ENCODE peak calls at places on chromosomes 13 and 19, in four cellular contexts. H is mucosa of descending colon; L is esophagus squamous epithelium; X is CD8-positive, alpha-beta T cell. M is an unnamed sample. For H3K4me1, the result is how much of the 10 kb centered on the place peaks cover.

GRCh38 chr19:16316506-16316882 is 8.1 kb upstream of the KLF2 start:
- DNase-seq in H (no peak), X (no peak), L (no peak), M (no peak)

GRCh38 chr19:17311455-17312248 is 2.3 kb downstream of the DDA1 start:
- DNase-seq in X (no peak), L (no peak), H (no peak), M (no peak)

GRCh38 chr19:35153701-35154534 is 617 bp upstream of the FXYD5 start:
- DNase-seq in X (peak), H (peak), L (no peak), M (peak)

GRCh38 chr19:8702350-8702749 is 3.8 kb upstream of the ACTL9 start:
- DNase-seq in L (no peak), X (peak), H (no peak), M (peak)

GRCh38 chr13:41700790-41701310 is 243.5 kb downstream of the RGCC start:
- DNase-seq in H (no peak), L (no peak), X (no peak), M (no peak)

GRCh38 chr19:10461047-10461949 is 41.0 kb downstream of the PDE4A start:
- DNase-seq in H (peak), L (peak), X (peak), M (peak)

GRCh38 chr19:55390461-55390880 is 4.7 kb downstream of the RPL28 start:
- DNase-seq in H (no peak), L (no peak), X (no peak), M (no peak)

GRCh38 chr13:99281811-99282263 is 23.7 kb upstream of the GPR18 start:
- DNase-seq in H (peak), L (no peak), X (peak), M (peak)

GRCh38 chr19:8631425-8631819 is 989 bp downstream of the NFILZ start:
- DNase-seq in X (no peak), L (no peak), H (peak), M (no peak)

DNA sequence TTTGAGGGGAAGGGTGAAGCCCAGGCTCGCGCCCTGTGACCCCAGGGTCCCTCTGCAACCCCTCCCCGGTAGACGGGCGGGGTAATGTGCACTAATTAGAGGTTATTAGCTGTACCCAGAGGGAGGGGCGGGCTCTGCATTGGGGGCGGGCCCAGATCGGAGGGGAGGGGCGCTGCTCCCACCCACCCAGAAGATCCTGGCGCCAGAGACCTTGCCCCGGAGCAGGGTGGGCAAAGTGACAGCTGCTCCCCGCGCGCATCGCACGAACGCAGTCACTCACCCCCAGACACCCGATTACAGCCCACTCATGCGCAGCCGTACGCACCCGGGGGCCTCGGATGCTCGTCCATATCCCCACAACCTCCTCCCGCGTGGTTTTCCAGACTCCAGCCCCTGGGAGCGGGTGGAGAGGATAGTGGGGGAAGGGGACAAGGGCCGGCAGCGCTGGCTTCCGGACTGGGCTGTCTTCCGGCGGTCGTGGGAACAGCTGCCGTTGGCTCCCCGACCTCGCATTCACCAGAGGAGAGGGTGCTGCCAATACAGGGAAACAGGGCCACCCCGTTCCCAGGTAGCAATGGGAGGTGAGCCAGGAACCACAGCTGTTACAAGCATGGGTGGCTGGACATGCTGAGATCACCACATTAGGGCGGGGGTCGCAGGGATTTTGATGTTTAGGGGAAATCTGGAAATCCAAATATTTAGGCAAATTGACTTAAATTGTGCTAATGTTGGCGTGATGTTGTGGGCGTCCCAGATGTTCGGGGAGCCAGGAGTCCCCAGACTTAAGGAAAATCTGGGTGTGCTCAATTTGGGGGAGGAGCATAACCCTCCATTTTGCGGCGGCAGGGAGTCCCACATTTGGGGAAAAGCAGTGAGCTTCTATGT is 2.9 kb upstream of the HOOK2 start:
- DNase-seq in H (peak), L (no peak), X (peak), M (peak)
- H3K4me1 ChIP-seq in H (under half), L (under half), X (under half), M (under half)

GRCh38 chr13:23020246-23020843 is 160.4 kb upstream of the SGCG start:
- DNase-seq in H (no peak), L (no peak), X (no peak), M (no peak)

GRCh38 chr13:23021921-23022320 is 158.9 kb upstream of the SGCG start:
- DNase-seq in H (no peak), X (no peak), L (no peak), M (no peak)

GRCh38 chr13:23022667-23023066 is 158.1 kb upstream of the SGCG start:
- DNase-seq in L (no peak), H (no peak), X (no peak), M (no peak)

DNA sequence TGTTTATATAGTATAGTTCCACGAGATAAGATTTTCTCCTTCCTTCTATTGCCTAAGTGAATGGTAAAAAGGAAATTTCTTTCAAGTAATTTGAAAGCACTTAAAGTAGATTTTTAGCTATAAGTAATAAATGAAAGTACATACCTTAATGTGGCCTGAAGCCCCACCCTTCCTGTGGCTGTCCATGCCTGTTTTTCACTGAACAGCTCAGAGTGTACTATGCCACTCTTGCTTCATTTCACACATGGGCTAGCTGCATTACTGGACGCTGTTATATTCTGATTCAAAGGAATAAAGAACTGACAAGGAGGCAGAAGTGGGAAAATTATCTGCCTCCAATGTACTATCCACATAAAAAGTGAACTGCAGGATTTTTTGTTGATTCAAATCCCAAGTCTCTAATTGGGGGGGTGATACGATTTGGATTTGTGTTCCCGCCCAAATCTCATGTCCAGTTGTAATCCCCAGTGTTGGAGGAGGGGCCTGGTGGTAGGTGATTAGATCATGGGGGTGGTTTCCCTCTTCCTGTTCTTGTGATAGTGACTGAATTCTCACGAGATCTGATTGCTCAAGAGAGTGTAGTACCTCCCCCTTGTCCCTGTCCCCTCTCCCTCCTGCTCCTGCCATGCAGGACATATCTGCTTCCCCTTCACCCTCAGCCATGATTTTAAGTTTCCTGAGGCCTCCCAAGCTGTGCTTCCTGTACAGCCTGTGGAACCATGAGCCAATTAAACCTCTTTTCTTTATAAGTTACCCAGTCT is 154.8 kb upstream of the SGCG start:
- DNase-seq in X (no peak), H (no peak), L (no peak), M (no peak)
- H3K4me1 ChIP-seq in X (under half), H (under half), L (under half), M (under half)

DNA sequence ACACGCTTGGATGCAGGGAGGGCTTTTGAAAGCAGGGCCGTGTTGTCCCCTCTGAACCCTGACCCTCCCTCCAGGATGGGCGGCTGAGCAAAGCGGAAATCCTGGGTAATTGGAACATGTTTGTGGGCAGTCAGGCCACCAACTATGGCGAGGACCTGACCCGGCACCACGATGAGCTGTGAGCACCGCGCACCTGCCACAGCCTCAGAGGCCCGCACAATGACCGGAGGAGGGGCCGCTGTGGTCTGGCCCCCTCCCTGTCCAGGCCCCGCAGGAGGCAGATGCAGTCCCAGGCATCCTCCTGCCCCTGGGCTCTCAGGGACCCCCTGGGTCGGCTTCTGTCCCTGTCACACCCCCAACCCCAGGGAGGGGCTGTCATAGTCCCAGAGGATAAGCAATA is 15.2 kb downstream of the RCN3 start:
- DNase-seq in L (no peak), X (no peak), H (no peak), M (no peak)
- H3K4me1 ChIP-seq in L (under half), X (under half), H (under half), M (under half)

GRCh38 chr13:64206430-64207225 is 2791.0 kb upstream of the PCDH20 start:
- DNase-seq in X (no peak), H (no peak), L (no peak), M (no peak)
- H3K4me1 ChIP-seq in X (under half), H (under half), L (under half), M (under half)

DNA sequence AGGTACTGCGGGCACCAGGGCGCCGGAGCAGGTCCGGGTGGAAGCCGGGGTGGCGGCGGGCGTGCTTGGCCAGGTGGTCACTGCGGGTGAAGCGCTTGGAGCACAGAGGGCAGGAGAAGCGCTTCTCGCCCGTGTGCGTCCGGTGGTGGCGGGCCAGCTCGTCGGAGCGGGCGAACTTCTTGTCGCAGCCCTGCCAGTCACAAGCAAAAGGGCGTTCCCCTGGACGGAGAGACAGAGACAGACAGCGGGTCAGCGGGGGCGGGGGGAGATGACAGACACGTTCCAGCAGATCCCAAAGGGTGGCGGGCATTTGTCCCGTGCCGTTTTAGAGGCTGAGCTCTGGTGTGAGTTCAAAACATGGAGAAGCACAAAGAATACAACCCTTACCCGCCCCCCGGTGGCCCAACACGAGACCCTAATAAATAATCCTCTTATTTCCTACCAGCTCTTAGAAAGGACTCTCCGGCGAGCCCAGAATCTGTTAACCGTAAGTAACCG is 6.3 kb upstream of the REXO1 start:
- DNase-seq in L (no peak), H (peak), X (no peak), M (no peak)
- H3K4me1 ChIP-seq in L (half or more), H (half or more), X (half or more), M (half or more)

GRCh38 chr13:110528371-110528770 is 33.2 kb downstream of the RAB20 start:
- DNase-seq in X (no peak), H (no peak), L (no peak), M (no peak)
- H3K4me1 ChIP-seq in X (under half), H (under half), L (under half), M (under half)

GRCh38 chr13:51422484-51422883 is 30.4 kb downstream of the INTS6 start:
- DNase-seq in H (no peak), X (no peak), L (no peak), M (no peak)
- H3K4me1 ChIP-seq in H (under half), X (half or more), L (under half), M (half or more)

DNA sequence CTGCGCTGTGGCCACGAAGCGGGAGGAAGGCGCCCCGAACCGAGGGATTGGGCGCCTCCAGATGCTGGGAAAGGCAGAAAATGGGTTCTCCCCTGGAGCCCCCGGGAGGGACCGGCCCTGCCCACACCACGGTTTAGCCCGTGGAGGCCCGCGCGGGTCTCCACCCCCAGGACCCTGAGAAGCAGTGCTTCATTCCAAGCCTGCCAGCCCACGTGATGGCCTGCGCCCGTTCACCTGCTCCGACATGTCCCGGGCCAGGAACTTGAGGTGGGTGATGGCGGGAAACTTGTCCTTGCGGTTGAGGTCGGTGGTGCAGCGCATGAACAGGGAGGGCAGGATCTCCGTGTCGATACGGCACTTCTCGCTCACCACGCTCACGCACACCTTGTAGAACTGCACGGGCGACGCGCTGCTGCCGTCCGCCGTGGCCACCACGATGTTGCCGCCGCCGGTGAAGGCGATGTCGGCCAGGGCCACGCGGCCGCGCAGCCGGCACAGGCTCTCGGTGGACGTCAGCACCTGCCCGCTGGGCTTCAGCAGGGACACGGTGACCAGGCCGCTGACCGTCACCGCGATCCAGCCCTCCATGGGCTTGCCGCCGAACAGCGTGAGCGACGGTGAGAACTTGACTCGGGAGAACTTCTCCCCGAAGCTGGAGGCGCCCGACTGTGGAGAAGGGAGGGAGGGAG is 7.3 kb downstream of the MED16 start:
- DNase-seq in X (no peak), L (no peak), H (no peak), M (no peak)
- H3K4me1 ChIP-seq in X (under half), L (under half), H (under half), M (under half)

GRCh38 chr19:28213476-28214082 is 999.4 kb downstream of the UQCRFS1 start:
- DNase-seq in X (no peak), L (no peak), H (no peak), M (no peak)
- H3K4me1 ChIP-seq in X (under half), L (under half), H (under half), M (under half)

GRCh38 chr19:44800461-44800860 is 8.4 kb upstream of the BCAM start:
- DNase-seq in X (peak), H (peak), L (no peak), M (peak)
- H3K4me1 ChIP-seq in X (under half), H (under half), L (under half), M (under half)